ENCODE peak calls at places on chromosomes 16 and 17, in eight cellular contexts. O is HEK293T; X is amygdala; T is activated CD8-positive, alpha-beta memory T cell treated with anti-CD3 and anti-CD28 coated beads for 24 hours; V is RPMI7951; R is RPMI8226; G is body of pancreas; M is stimulated activated CD4-positive, alpha-beta T cell treated with anti-CD3 and anti-CD28 coated beads, Interleukin-12 subunit alpha, Interleukin-12 subunit beta, amount 100 ng/mL, for 48 hours. U is an unnamed sample.

GRCh38 chr16:12811441-12812198 is 7.9 kb upstream of the CPPED1 start:
- DNase-seq in O (no peak), X (no peak), T (no peak), V (no peak), R (no peak), G (no peak), M (no peak), U (no peak)

GRCh38 chr16:79402356-79402755 is 198.2 kb downstream of the MAF start:
- DNase-seq in O (no peak), X (no peak), T (no peak), V (no peak), R (no peak), G (peak), M (no peak), U (no peak)

GRCh38 chr16:30934827-30935557 is 11.6 kb downstream of the FBXL19 start:
- DNase-seq in O (peak), X (no peak), T (no peak), V (peak), R (peak), G (peak), M (peak), U (peak)

GRCh38 chr17:7466644-7467341 is 12.6 kb downstream of the ZBTB4 start:
- DNase-seq in O (no peak), X (no peak), T (no peak), V (peak), R (peak), G (peak), M (no peak), U (no peak)

GRCh38 chr16:50712568-50712914 is 19.1 kb downstream of the NOD2 start:
- DNase-seq in O (no peak), X (no peak), T (no peak), V (no peak), R (no peak), G (no peak), M (no peak), U (no peak)

GRCh38 chr16:88298166-88298881 is 84.4 kb upstream of the ZNF469 start:
- DNase-seq in O (no peak), X (no peak), T (no peak), V (peak), R (no peak), G (no peak), M (no peak), U (no peak)

GRCh38 chr17:83083368-83084201 is 4.2 kb downstream of the METRNL start:
- DNase-seq in O (no peak), X (no peak), T (peak), V (peak), R (no peak), G (no peak), M (peak), U (no peak)

GRCh38 chr17:61309857-61310256 is 89.8 kb upstream of the TBX2 start:
- DNase-seq in O (no peak), X (no peak), T (no peak), V (peak), R (no peak), G (no peak), M (no peak), U (no peak)

GRCh38 chr16:67150833-67151396 is at the start of gene B3GNT9:
- DNase-seq in O (no peak), X (no peak), T (peak), V (peak), R (peak), G (peak), M (no peak), U (no peak)

GRCh38 chr16:8571061-8571596 is 19.2 kb downstream of the TMEM114 start:
- DNase-seq in O (no peak), X (no peak), T (no peak), V (peak), R (peak), G (no peak), M (no peak), U (peak)

GRCh38 chr17:1469231-1469852 is 13.3 kb upstream of the CRK start:
- DNase-seq in O (peak), X (no peak), T (no peak), V (no peak), R (no peak), G (no peak), M (no peak), U (no peak)

GRCh38 chr16:86953631-86954465 is 363.3 kb downstream of the C16orf95 start:
- DNase-seq in O (no peak), X (no peak), T (no peak), V (no peak), R (no peak), G (no peak), M (no peak), U (no peak)

GRCh38 chr16:84819644-84820304 is at the start of gene CRISPLD2:
- DNase-seq in O (peak), X (peak), T (peak), V (peak), R (peak), G (peak), M (peak), U (peak)

GRCh38 chr17:44113868-44114840 is 9.3 kb downstream of the HDAC5 start:
- DNase-seq in O (no peak), X (no peak), T (no peak), V (no peak), R (no peak), G (no peak), M (no peak), U (no peak)

GRCh38 chr17:55641559-55642160 is 81.0 kb downstream of the TMEM100 start:
- DNase-seq in O (peak), X (peak), T (no peak), V (peak), R (peak), G (peak), M (peak), U (peak)

GRCh38 chr16:138049-138417 is 440 bp downstream of the NPRL3 start:
- DNase-seq in O (no peak), X (no peak), T (peak), V (no peak), R (peak), G (peak), M (peak), U (peak)

GRCh38 chr16:72986011-72986410 is 61.9 kb downstream of the ZFHX3 start:
- DNase-seq in O (no peak), X (no peak), T (no peak), V (no peak), R (no peak), G (peak), M (no peak), U (no peak)

GRCh38 chr17:35025541-35025940 is 38.0 kb downstream of the RFFL start:
- DNase-seq in O (no peak), X (no peak), T (no peak), V (no peak), R (no peak), G (no peak), M (no peak), U (no peak)

GRCh38 chr17:47135235-47135634 is 53.9 kb downstream of the CDC27 start:
- DNase-seq in O (no peak), X (no peak), T (no peak), V (no peak), R (no peak), G (no peak), M (no peak), U (no peak)

GRCh38 chr17:17511293-17511741 is 15.1 kb upstream of the RASD1 start:
- DNase-seq in O (no peak), X (no peak), T (no peak), V (no peak), R (no peak), G (no peak), M (no peak), U (no peak)

GRCh38 chr17:51487947-51488346 is 227.6 kb downstream of the UTP18 start:
- DNase-seq in O (peak), X (no peak), T (no peak), V (no peak), R (peak), G (no peak), M (no peak), U (peak)

GRCh38 chr17:325270-325976 is 27.2 kb downstream of the RPH3AL start:
- DNase-seq in O (no peak), X (no peak), T (no peak), V (no peak), R (no peak), G (no peak), M (no peak), U (no peak)

GRCh38 chr17:81991684-81992513 is 14.5 kb downstream of the ASPSCR1 start:
- DNase-seq in O (no peak), X (no peak), T (no peak), V (no peak), R (no peak), G (peak), M (no peak), U (no peak)

GRCh38 chr17:45032150-45032493 is 19.3 kb downstream of the DCAKD start:
- DNase-seq in O (no peak), X (no peak), T (no peak), V (no peak), R (no peak), G (no peak), M (no peak), U (no peak)

GRCh38 chr16:31568577-31569359 is 41.1 kb downstream of the AHSP start:
- DNase-seq in O (no peak), X (no peak), T (no peak), V (peak), R (no peak), G (peak), M (no peak), U (no peak)

GRCh38 chr17:81840826-81841778 is 6.3 kb upstream of the PPP1R27 start:
- DNase-seq in O (no peak), X (no peak), T (no peak), V (no peak), R (no peak), G (peak), M (no peak), U (no peak)

GRCh38 chr16:87445486-87445885 is 47.3 kb downstream of the ZCCHC14 start:
- DNase-seq in O (no peak), X (no peak), T (no peak), V (peak), R (no peak), G (no peak), M (no peak), U (no peak)

GRCh38 chr17:2335726-2336214 is 487 bp downstream of the TSR1 start:
- DNase-seq in O (no peak), X (no peak), T (no peak), V (no peak), R (no peak), G (peak), M (no peak), U (no peak)

GRCh38 chr16:73432794-73433455 is 385.0 kb upstream of the ZFHX3 start:
- DNase-seq in O (no peak), X (no peak), T (no peak), V (no peak), R (no peak), G (no peak), M (no peak), U (no peak)

GRCh38 chr17:75550139-75550465 is 24.6 kb downstream of the LLGL2 start:
- DNase-seq in O (no peak), X (no peak), T (no peak), V (no peak), R (no peak), G (no peak), M (no peak), U (no peak)

GRCh38 chr17:29195465-29196081 is 15.4 kb upstream of the MYO18A start:
- DNase-seq in O (no peak), X (no peak), T (no peak), V (peak), R (peak), G (no peak), M (no peak), U (no peak)

GRCh38 chr16:56478228-56479049 is 27.1 kb downstream of the OGFOD1 start:
- DNase-seq in O (no peak), X (no peak), T (no peak), V (no peak), R (no peak), G (no peak), M (no peak), U (no peak)

GRCh38 chr17:21280081-21280518 is 4.4 kb upstream of the MAP2K3 start:
- DNase-seq in O (peak), X (peak), T (peak), V (peak), R (peak), G (peak), M (peak), U (peak)

U was measured in HAP-1.